ENCODE peak calls at places on chromosomes 7 and 10, in seven cellular contexts. U is PC-3, P is GM23248, I is HCT116, E is OCI-LY7, O is GM23338, L is SK-N-SH. K is an unnamed sample. For H3K9me2, the result is how much of the 10 kb centered on the place peaks cover.

GRCh38 chr7:85275204-85275603 is 88.3 kb upstream of the SEMA3D start:
- DNase-seq in U (no peak), P (no peak), I (no peak), E (no peak), O (peak), L (no peak), K (no peak)

GRCh38 chr10:28684986-28685580 is 7.8 kb downstream of the BAMBI start:
- DNase-seq in U (peak), P (no peak), I (no peak), E (no peak), O (peak), L (no peak), K (peak)

GRCh38 chr10:69855346-69856163 is 53.8 kb downstream of the COL13A1 start:
- DNase-seq in U (no peak), P (no peak), I (no peak), E (no peak), O (no peak), L (no peak), K (peak)

GRCh38 chr10:133377025-133377817 is 1.8 kb upstream of the PAOX start:
- DNase-seq in U (no peak), P (no peak), I (no peak), E (no peak), O (no peak), L (no peak), K (no peak)

GRCh38 chr10:131947631-131948347 is 33.9 kb downstream of the BNIP3 start:
- DNase-seq in U (peak), P (peak), I (no peak), E (no peak), O (no peak), L (no peak), K (no peak)

GRCh38 chr10:86888585-86889381 is 68.6 kb downstream of the MMRN2 start:
- DNase-seq in U (peak), P (peak), I (no peak), E (peak), O (no peak), L (no peak), K (no peak)

GRCh38 chr10:17737021-17737965 is 14.7 kb upstream of the TMEM236 start:
- DNase-seq in U (peak), P (peak), I (no peak), E (peak), O (peak), L (peak), K (peak)

GRCh38 chr7:20786421-20786778 is 286 bp downstream of the SP8 start:
- DNase-seq in U (no peak), P (no peak), I (no peak), E (no peak), O (no peak), L (peak), K (no peak)

GRCh38 chr10:102537948-102538347 is 34.2 kb downstream of the SUFU start:
- DNase-seq in U (no peak), P (no peak), I (no peak), E (no peak), O (no peak), L (no peak), K (no peak)

GRCh38 chr10:102540023-102540422 is 36.3 kb downstream of the SUFU start:
- DNase-seq in U (peak), P (peak), I (peak), E (peak), O (peak), L (peak), K (peak)

GRCh38 chr10:102535481-102536147 is 31.8 kb downstream of the SUFU start:
- DNase-seq in U (no peak), P (no peak), I (no peak), E (no peak), O (no peak), L (no peak), K (no peak)

GRCh38 chr10:102538811-102539210 is 35.0 kb downstream of the SUFU start:
- DNase-seq in U (no peak), P (no peak), I (no peak), E (no peak), O (no peak), L (no peak), K (no peak)

GRCh38 chr10:102537367-102537766 is 33.6 kb downstream of the SUFU start:
- DNase-seq in U (no peak), P (no peak), I (no peak), E (no peak), O (no peak), L (no peak), K (no peak)
- H3K9me2 ChIP-seq in U (under half), P (under half), I (under half), E (under half), O (under half), L (under half), K (under half)

GRCh38 chr7:18125536-18125935 is 97.9 kb upstream of the PRPS1L1 start:
- DNase-seq in U (no peak), P (peak), I (no peak), E (no peak), O (no peak), L (no peak), K (peak)

GRCh38 chr7:18126274-18126673 is 98.6 kb upstream of the PRPS1L1 start:
- DNase-seq in U (no peak), P (no peak), I (no peak), E (no peak), O (no peak), L (no peak), K (peak)

GRCh38 chr7:18123508-18124239 is 96.0 kb upstream of the PRPS1L1 start:
- DNase-seq in U (no peak), P (no peak), I (no peak), E (no peak), O (no peak), L (no peak), K (no peak)

GRCh38 chr7:18133921-18134320 is 106.3 kb upstream of the PRPS1L1 start:
- DNase-seq in U (no peak), P (no peak), I (no peak), E (no peak), O (no peak), L (no peak), K (no peak)

DNA sequence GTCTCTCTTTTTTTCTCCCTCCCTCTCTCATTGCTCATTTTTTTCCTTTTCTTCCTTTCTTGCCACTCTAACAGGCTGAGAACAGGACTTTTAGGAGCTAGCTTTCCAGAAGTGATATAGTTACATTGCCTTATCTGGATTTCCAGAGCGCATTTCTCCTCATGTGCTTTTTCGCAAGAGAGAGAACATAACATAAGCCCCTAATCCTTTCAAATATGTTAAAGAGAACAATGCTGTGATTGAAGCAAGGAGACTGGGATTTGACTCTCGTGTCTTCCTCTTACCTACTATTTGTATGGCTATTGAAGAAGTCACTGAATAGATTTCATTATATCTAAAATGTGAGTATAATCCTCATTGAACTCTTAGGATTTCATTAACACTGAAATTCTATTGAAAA is 101.2 kb upstream of the PRPS1L1 start:
- DNase-seq in U (no peak), P (no peak), I (no peak), E (no peak), O (no peak), L (no peak), K (no peak)
- TF ChIP-seq EZH2phosphoT487 in U (no peak), P (no peak), I (no peak), E (no peak), O (no peak), L (no peak), K (no peak)

DNA sequence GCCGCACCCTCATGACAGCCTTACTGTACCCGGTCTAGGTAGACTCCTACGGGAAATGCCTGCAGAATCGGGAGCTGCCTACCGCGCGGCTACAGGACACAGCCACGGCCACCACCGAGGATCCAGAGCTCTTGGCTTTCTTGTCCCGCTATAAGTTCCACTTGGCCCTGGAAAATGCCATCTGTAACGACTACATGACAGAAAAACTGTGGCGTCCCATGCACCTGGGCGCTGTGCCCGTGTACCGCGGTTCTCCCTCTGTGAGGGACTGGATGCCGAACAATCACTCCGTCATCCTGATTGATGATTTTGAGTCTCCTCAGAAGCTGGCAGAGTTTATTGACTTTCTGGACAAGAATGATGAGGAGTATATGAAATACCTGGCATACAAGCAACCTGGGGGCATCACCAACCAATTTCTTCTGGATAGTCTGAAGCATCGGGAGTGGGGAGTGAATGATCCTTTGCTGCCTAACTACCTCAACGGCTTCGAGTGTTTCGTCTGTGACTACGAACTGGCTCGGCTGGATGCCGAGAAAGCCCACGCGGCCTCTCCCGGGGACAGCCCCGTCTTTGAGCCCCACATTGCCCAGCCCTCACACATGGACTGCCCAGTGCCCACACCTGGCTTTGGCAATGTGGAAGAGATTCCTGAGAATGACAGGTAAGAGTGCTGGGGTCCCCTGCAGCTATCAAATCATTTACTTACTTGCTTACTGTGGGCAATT is 8.5 kb upstream of the CHCHD1 start:
- DNase-seq in U (no peak), P (peak), I (no peak), E (peak), O (no peak), L (no peak), K (no peak)
- H3K9me2 ChIP-seq in U (under half), P (under half), I (under half), E (under half), O (under half), L (under half), K (under half)

GRCh38 chr7:45939574-45939973 is 18.5 kb upstream of the IGFBP3 start:
- DNase-seq in U (no peak), P (no peak), I (no peak), E (no peak), O (no peak), L (no peak), K (no peak)

GRCh38 chr7:45937301-45937700 is 16.2 kb upstream of the IGFBP3 start:
- DNase-seq in U (no peak), P (peak), I (no peak), E (no peak), O (no peak), L (no peak), K (no peak)

GRCh38 chr7:45940939-45941338 is 19.9 kb upstream of the IGFBP3 start:
- DNase-seq in U (no peak), P (no peak), I (no peak), E (no peak), O (no peak), L (no peak), K (no peak)

GRCh38 chr7:45937862-45938261 is 16.8 kb upstream of the IGFBP3 start:
- DNase-seq in U (no peak), P (no peak), I (no peak), E (no peak), O (no peak), L (no peak), K (no peak)

DNA sequence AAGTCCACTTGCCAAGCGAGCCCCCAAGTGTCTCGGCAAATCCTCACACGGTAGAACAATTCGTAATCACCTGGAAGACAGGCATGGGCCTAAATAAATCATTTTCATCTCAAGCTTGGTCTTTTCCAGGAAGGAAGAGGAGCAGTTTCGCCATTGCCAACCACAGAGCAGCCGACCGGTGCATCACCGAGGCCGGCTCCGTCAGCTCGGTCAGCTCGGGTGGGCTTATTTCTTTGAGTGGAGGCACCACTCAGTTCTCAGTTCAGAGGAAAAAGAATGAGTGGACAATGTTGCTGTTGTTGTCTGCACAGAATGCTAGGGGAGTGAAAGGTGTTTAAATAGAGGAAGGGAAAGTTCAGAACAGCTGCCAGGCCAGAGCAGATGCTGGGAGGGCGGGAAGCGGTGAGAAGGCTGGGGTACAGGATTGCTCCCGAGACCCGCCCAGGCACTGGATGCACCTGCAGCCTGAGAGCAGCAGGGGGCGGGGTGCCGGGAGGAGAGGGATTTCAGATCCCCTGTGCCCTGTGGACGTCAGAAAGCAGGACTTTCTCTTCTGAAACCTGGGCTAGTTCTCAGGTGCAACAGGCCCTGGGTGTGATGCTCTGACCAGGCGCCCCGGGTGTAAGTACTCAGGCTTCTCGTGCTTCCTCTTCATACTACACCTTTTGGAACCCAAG is 17.7 kb upstream of the IGFBP3 start:
- DNase-seq in U (no peak), P (no peak), I (no peak), E (no peak), O (peak), L (no peak), K (no peak)
- TF ChIP-seq EZH2phosphoT487 in U (no peak), P (no peak), I (no peak), E (no peak), O (no peak), L (no peak), K (no peak)

GRCh38 chr10:130395248-130395936 is 259.2 kb downstream of the GLRX3 start:
- DNase-seq in U (no peak), P (no peak), I (no peak), E (no peak), O (no peak), L (no peak), K (no peak)
- H3K9me2 ChIP-seq in U (under half), P (under half), I (under half), E (under half), O (under half), L (under half), K (under half)

GRCh38 chr7:25619963-25620799 is 391.9 kb upstream of the NPVF start:
- DNase-seq in U (no peak), P (no peak), I (no peak), E (peak), O (no peak), L (peak), K (peak)
- TF ChIP-seq EZH2phosphoT487 in U (no peak), P (no peak), I (no peak), E (no peak), O (no peak), L (no peak), K (no peak)

GRCh38 chr7:931871-932650 is 22.4 kb downstream of the ADAP1 start:
- DNase-seq in U (no peak), P (no peak), I (no peak), E (no peak), O (no peak), L (no peak), K (no peak)
- H3K9me2 ChIP-seq in U (under half), P (under half), I (under half), E (under half), O (under half), L (under half), K (under half)

GRCh38 chr7:68152205-68152604 is 1155.6 kb downstream of the TYW1 start:
- DNase-seq in U (no peak), P (no peak), I (no peak), E (no peak), O (no peak), L (no peak), K (no peak)

GRCh38 chr7:68158686-68159255 is 1162.1 kb downstream of the TYW1 start:
- DNase-seq in U (no peak), P (no peak), I (no peak), E (no peak), O (no peak), L (no peak), K (no peak)

GRCh38 chr7:68155676-68156075 is 1159.0 kb downstream of the TYW1 start:
- DNase-seq in U (no peak), P (no peak), I (no peak), E (no peak), O (no peak), L (no peak), K (no peak)
- TF ChIP-seq EZH2phosphoT487 in U (no peak), P (no peak), I (no peak), E (no peak), O (no peak), L (no peak), K (no peak)

K was measured in hepatocyte.